ENCODE peak calls at places on chromosomes 3 and 15, in five cellular contexts. P, K, G, M and T are unnamed samples.

GRCh38 chr3:61926913-61927312 is 365.5 kb downstream of the PTPRG start:
- DNase-seq in M (no peak), K (peak; percentile 58), G (no peak), P (no peak), T (no peak)

GRCh38 chr3:26484140-26484539 is 138.4 kb upstream of the LRRC3B start:
- DNase-seq in G (no peak), P (no peak), K (no peak), M (peak; percentile 19), T (no peak)

GRCh38 chr15:50378776-50379175 is 23.8 kb upstream of the GABPB1 start:
- DNase-seq in P (no peak), K (no peak), M (no peak), G (no peak), T (no peak)

GRCh38 chr15:101614001-101614585 is 38.1 kb downstream of the TM2D3 start:
- DNase-seq in P (no peak), G (no peak), K (no peak), M (no peak), T (no peak)

GRCh38 chr15:66067687-66068086 is 185.9 kb downstream of the MEGF11 start:
- DNase-seq in K (no peak), P (no peak), G (no peak), M (no peak), T (no peak)

GRCh38 chr3:63967675-63968611 is 55.4 kb downstream of the PSMD6 start:
- DNase-seq in M (peak; percentile 43), P (no peak), G (no peak), K (peak; percentile 81), T (no peak)

GRCh38 chr3:109023656-109024254 is 70.1 kb upstream of the GUCA1C start:
- DNase-seq in M (peak; percentile 50), K (peak; percentile 63), P (peak; percentile 58), G (no peak), T (no peak)

GRCh38 chr15:81336568-81336967 is 12.6 kb upstream of the STARD5 start:
- DNase-seq in P (peak; percentile 64), K (peak; percentile 58), M (no peak), G (no peak), T (no peak)

GRCh38 chr15:75694241-75695182 is 18.1 kb downstream of the CSPG4 start:
- DNase-seq in G (no peak), M (peak; percentile 70), K (peak; percentile 98), P (peak; percentile 81), T (no peak)

GRCh38 chr3:128787256-128788253 is 61.6 kb downstream of the RAB7A start:
- DNase-seq in M (no peak), G (no peak), K (no peak), P (peak; percentile 70), T (no peak)

GRCh38 chr3:29486087-29486486 is 205.2 kb downstream of the RBMS3 start:
- DNase-seq in G (no peak), K (peak; percentile 84), P (peak; percentile 88), M (no peak), T (no peak)

GRCh38 chr15:31373096-31373865 is 46.6 kb downstream of the KLF13 start:
- DNase-seq in K (no peak), M (no peak), P (no peak), G (no peak), T (no peak)

GRCh38 chr3:18378218-18378617 is 46.9 kb downstream of the SATB1 start:
- DNase-seq in K (no peak), P (no peak), M (no peak), G (no peak), T (no peak)

GRCh38 chr3:72818915-72819314 is 29.3 kb downstream of the SHQ1 start:
- DNase-seq in P (no peak), M (no peak), G (no peak), K (peak; percentile 85), T (no peak)

GRCh38 chr15:99435138-99435695 is 130.6 kb upstream of the MEF2A start:
- DNase-seq in P (peak; percentile 79), K (no peak), G (no peak), M (no peak), T (peak; percentile 92)

GRCh38 chr3:53137221-53137620 is 7.0 kb upstream of the RFT1 start:
- DNase-seq in K (no peak), G (no peak), M (no peak), P (no peak), T (no peak)

GRCh38 chr15:64975390-64975789 is 14.3 kb downstream of the SPG21 start:
- DNase-seq in P (no peak), M (no peak), K (no peak), G (no peak), T (no peak)

GRCh38 chr3:34864011-34864410 is 775.3 kb upstream of the ARPP21 start:
- DNase-seq in G (no peak), K (no peak), P (no peak), M (no peak), T (no peak)

GRCh38 chr3:143613226-143613625 is 235.0 kb downstream of the SLC9A9 start:
- DNase-seq in K (peak; percentile 43), G (no peak), P (no peak), M (no peak), T (no peak)

GRCh38 chr3:14503706-14504065 is 36.5 kb downstream of the GRIP2 start:
- DNase-seq in P (no peak), M (no peak), G (no peak), K (no peak), T (no peak)

GRCh38 chr15:34588046-34588674 is 4.7 kb upstream of the GOLGA8B start:
- DNase-seq in P (peak; percentile 80), M (peak; percentile 71), K (peak; percentile 88), G (no peak), T (no peak)

GRCh38 chr3:10940106-10940505 is 52.4 kb upstream of the SLC6A1 start:
- DNase-seq in P (peak; percentile 14), G (no peak), M (no peak), K (no peak), T (no peak)

GRCh38 chr3:56683122-56683817 is at the start of gene TASOR:
- DNase-seq in K (peak; percentile 80), G (peak; percentile 90), M (peak; percentile 75), P (peak; percentile 85), T (no peak)

GRCh38 chr3:56684029-56684428 is 964 bp upstream of the TASOR start:
- DNase-seq in K (no peak), M (no peak), P (no peak), G (no peak), T (no peak)

GRCh38 chr3:56680054-56680453 is 3.0 kb downstream of the TASOR start:
- DNase-seq in K (no peak), M (no peak), G (no peak), P (peak; percentile 24), T (no peak)

GRCh38 chr3:56681963-56682457 is 1.1 kb downstream of the TASOR start:
- DNase-seq in P (no peak), M (no peak), K (no peak), G (no peak), T (no peak)

DNA sequence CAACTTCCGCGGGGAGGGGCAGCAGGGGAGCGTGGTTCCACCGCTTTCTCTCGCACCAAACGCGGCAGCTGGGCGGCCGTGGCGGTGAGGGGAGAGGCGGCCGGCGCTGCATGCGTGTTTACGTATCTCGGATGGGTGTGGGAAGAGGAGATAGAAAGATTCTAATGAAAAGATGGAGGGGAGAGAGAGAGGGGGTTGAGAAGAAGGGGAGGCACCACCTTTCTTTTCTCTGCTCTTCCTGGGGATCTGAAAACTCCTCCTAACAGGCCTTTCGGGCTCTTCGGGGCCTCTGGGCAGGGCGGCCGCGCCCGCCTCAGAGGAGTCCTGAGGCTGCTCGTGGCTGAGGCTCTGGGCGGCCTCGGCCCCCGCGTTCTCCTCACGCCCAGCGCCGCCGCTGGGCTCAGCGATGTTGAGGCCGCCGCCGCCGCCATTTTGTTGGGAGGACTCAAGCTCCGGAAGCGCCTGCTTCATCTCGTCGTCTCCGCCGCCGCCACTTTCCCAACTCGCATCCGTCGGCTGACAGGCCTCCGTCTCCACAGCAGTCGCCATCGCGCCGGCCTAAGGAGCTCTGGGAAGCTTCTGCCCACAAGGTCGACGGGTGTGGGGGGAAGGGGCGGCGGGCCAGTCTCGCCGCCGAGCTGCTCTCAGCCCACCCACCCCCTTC is 475 bp downstream of the TASOR start:
- DNase-seq in P (peak; percentile 72), K (peak; percentile 73), G (peak; percentile 86), M (peak; percentile 89), T (no peak)
- TF ChIP-seq CTCF in P (no peak), K (no peak), G (no peak), M (no peak), T (peak; percentile 35)

GRCh38 chr15:69375151-69375790 is 38.9 kb upstream of the KIF23 start:
- DNase-seq in K (no peak), M (no peak), P (no peak), G (no peak), T (no peak)

GRCh38 chr15:69373406-69373805 is 40.7 kb upstream of the KIF23 start:
- DNase-seq in K (no peak), M (no peak), G (no peak), P (no peak), T (no peak)

GRCh38 chr15:69380726-69381105 is 33.4 kb upstream of the KIF23 start:
- DNase-seq in M (no peak), K (no peak), G (no peak), P (no peak), T (no peak)

GRCh38 chr15:69380100-69380725 is 33.9 kb upstream of the KIF23 start:
- DNase-seq in G (no peak), M (peak; percentile 32), P (peak; percentile 13), K (peak; percentile 20), T (no peak)

DNA sequence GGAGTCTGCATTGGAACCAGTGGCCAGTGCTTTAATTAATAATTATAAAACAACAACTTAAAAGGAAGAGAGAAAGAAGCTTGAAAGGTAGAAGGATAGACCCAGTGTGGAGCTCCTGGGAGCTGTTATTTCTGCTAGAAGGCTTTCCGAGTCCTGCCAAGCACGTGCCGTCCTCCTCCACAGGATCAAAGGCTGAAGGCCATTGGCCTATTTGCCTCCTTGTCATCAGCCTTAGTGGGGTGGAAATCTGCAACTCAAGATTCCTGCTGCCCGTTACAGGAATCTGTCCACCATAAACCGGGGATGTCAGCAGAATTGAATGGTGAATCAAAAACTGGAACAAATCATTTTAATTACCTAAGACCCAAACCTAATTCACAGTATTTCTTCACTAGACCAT is 37.0 kb upstream of the KIF23 start:
- DNase-seq in G (no peak), K (no peak), P (no peak), M (no peak), T (no peak)
- TF ChIP-seq CTCF in G (no peak), K (no peak), P (no peak), M (no peak), T (no peak)

DNA sequence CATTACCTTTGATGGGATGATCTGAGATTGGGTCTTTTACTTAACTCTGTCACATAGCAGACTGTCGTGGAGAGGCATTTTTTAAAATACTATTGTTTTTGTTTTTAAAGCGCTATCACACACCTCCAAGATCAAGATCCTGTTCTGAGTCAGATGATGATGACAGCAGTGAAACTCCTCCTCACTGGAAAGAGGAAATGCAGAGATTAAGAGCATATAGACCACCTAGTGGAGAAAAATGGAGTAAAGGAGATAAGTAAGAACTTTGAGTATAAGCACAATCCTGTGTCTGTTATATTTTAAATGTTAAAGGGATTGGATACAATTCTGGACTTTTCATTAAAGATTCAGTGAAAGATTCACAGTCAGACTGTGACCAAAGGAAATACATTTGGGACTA is 18.4 kb upstream of the ZBTB47 start:
- DNase-seq in P (peak; percentile 54), G (no peak), K (peak; percentile 35), M (no peak), T (no peak)
- TF ChIP-seq CTCF in P (peak; percentile 54), G (no peak), K (no peak), M (peak; percentile 28), T (peak; percentile 53)

DNA sequence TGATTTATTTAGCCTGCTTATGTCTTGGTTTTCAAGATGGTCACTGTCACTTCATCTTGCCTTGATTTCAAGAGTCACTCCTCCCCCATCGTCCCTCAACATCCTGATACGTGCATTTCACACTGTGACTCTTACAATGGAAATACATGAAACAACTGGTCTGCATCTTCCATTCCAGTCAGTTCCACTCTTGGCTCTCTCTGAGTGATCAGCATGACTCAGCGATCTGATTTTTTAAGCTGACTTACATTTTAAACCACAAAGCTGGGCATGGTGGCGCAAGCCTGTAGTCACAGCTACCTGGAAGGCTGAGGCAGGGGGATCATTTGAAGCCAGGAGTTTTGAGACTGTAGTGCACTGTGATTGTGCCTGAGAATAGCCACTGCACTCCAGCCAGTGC is 271.2 kb upstream of the ROPN1 start:
- DNase-seq in G (no peak), P (peak; percentile 93), M (no peak), K (peak; percentile 97), T (no peak)
- TF ChIP-seq CTCF in G (no peak), P (no peak), M (no peak), K (no peak), T (no peak)